ENCODE peak calls at places on chromosomes 5 and 9, in eight cellular contexts. X, H, Q, A, O, P, Z and U are unnamed samples.

GRCh38 chr5:74594172-74595040 is 46.1 kb downstream of the ENC1 start:
- DNase-seq in X (no peak), H (no peak), Q (no peak), A (no peak), O (no peak), P (no peak), Z (no peak), U (no peak)

GRCh38 chr5:138790684-138791083 is 37.5 kb downstream of the CTNNA1 start:
- DNase-seq in X (no peak), H (no peak), Q (no peak), A (no peak), O (no peak), P (peak), Z (no peak), U (no peak)

GRCh38 chr5:75156585-75156984 is 80.1 kb downstream of the ANKRD31 start:
- DNase-seq in X (no peak), H (peak), Q (no peak), A (no peak), O (no peak), P (peak), Z (no peak), U (no peak)

GRCh38 chr9:134252084-134252830 is 74.0 kb upstream of the RXRA start:
- DNase-seq in X (no peak), H (no peak), Q (no peak), A (no peak), O (no peak), P (peak), Z (no peak), U (no peak)

GRCh38 chr9:138025417-138025816 is 147.8 kb downstream of the CACNA1B start:
- DNase-seq in X (no peak), H (no peak), Q (no peak), A (no peak), O (no peak), P (no peak), Z (peak), U (peak)

GRCh38 chr9:93574091-93574899 is 2.1 kb upstream of the PHF2 start:
- DNase-seq in X (no peak), H (no peak), Q (no peak), A (no peak), O (no peak), P (no peak), Z (peak), U (no peak)

GRCh38 chr5:61637566-61637965 is 305.5 kb downstream of the ZSWIM6 start:
- DNase-seq in X (no peak), H (no peak), Q (no peak), A (no peak), O (no peak), P (no peak), Z (no peak), U (no peak)

GRCh38 chr9:112819635-112820496 is 69.3 kb downstream of the SNX30 start:
- DNase-seq in X (peak), H (peak), Q (peak), A (peak), O (peak), P (peak), Z (no peak), U (no peak)

GRCh38 chr9:6644346-6645152 is 980 bp downstream of the GLDC start:
- DNase-seq in X (no peak), H (no peak), Q (no peak), A (no peak), O (no peak), P (no peak), Z (no peak), U (no peak)

GRCh38 chr5:93809430-93809829 is 68.0 kb upstream of the POU5F2 start:
- DNase-seq in X (no peak), H (no peak), Q (no peak), A (no peak), O (no peak), P (no peak), Z (no peak), U (no peak)

GRCh38 chr9:78821126-78821822 is 524.3 kb downstream of the PSAT1 start:
- DNase-seq in X (no peak), H (peak), Q (no peak), A (peak), O (peak), P (peak), Z (no peak), U (no peak)

GRCh38 chr5:176955895-176956294 is 50.7 kb downstream of the UIMC1 start:
- DNase-seq in X (no peak), H (no peak), Q (no peak), A (no peak), O (no peak), P (peak), Z (no peak), U (no peak)

GRCh38 chr5:150284311-150284710 is 5.3 kb downstream of the CAMK2A start:
- DNase-seq in X (no peak), H (no peak), Q (no peak), A (no peak), O (no peak), P (no peak), Z (no peak), U (no peak)

GRCh38 chr5:168651654-168652053 is 72.5 kb upstream of the PANK3 start:
- DNase-seq in X (no peak), H (no peak), Q (peak), A (no peak), O (no peak), P (peak), Z (no peak), U (no peak)

GRCh38 chr5:147046894-147047293 is 168.3 kb upstream of the PPP2R2B start:
- DNase-seq in X (no peak), H (no peak), Q (no peak), A (no peak), O (no peak), P (no peak), Z (no peak), U (no peak)

GRCh38 chr5:173281910-173282309 is 46.3 kb downstream of the STC2 start:
- DNase-seq in X (peak), H (peak), Q (no peak), A (no peak), O (peak), P (no peak), Z (no peak), U (no peak)

GRCh38 chr5:39100851-39101396 is 26.7 kb upstream of the RICTOR start:
- DNase-seq in X (no peak), H (no peak), Q (peak), A (no peak), O (no peak), P (peak), Z (peak), U (no peak)

GRCh38 chr5:55421074-55421529 is 113.3 kb downstream of the MTREX start:
- DNase-seq in X (no peak), H (no peak), Q (no peak), A (no peak), O (no peak), P (peak), Z (no peak), U (no peak)

GRCh38 chr5:130138406-130139060 is 234.3 kb downstream of the CHSY3 start:
- DNase-seq in X (no peak), H (no peak), Q (no peak), A (no peak), O (no peak), P (peak), Z (no peak), U (no peak)

GRCh38 chr5:9654886-9655285 is 24.7 kb upstream of the TAS2R1 start:
- DNase-seq in X (no peak), H (no peak), Q (peak), A (no peak), O (no peak), P (no peak), Z (no peak), U (no peak)

GRCh38 chr5:143135832-143136551 is 267.5 kb downstream of the NR3C1 start:
- DNase-seq in X (no peak), H (no peak), Q (no peak), A (no peak), O (no peak), P (peak), Z (no peak), U (no peak)

GRCh38 chr9:128389395-128390149 is 18.4 kb downstream of the URM1 start:
- DNase-seq in X (no peak), H (no peak), Q (no peak), A (no peak), O (no peak), P (no peak), Z (no peak), U (peak)

GRCh38 chr9:131255731-131256197 is 20.5 kb downstream of the FAM78A start:
- DNase-seq in X (no peak), H (no peak), Q (no peak), A (no peak), O (no peak), P (no peak), Z (no peak), U (no peak)

GRCh38 chr5:134568761-134569725 is 43.6 kb downstream of the JADE2 start:
- DNase-seq in X (peak), H (peak), Q (no peak), A (no peak), O (no peak), P (peak), Z (peak), U (peak)

GRCh38 chr9:91100878-91101450 is 260.8 kb downstream of the AUH start:
- DNase-seq in X (peak), H (no peak), Q (no peak), A (no peak), O (no peak), P (no peak), Z (no peak), U (no peak)

GRCh38 chr9:87259543-87259942 is 238.1 kb upstream of the DAPK1 start:
- DNase-seq in X (no peak), H (no peak), Q (no peak), A (no peak), O (no peak), P (peak), Z (no peak), U (no peak)

GRCh38 chr5:147382776-147383175 is 127.1 kb downstream of the DPYSL3 start:
- DNase-seq in X (no peak), H (peak), Q (no peak), A (no peak), O (no peak), P (peak), Z (no peak), U (no peak)

GRCh38 chr5:55101556-55102276 is 730 bp upstream of the GZMA start:
- DNase-seq in X (no peak), H (no peak), Q (no peak), A (peak), O (no peak), P (no peak), Z (no peak), U (no peak)

GRCh38 chr5:56876325-56876724 is 33.1 kb upstream of the SETD9 start:
- DNase-seq in X (no peak), H (no peak), Q (no peak), A (no peak), O (no peak), P (peak), Z (no peak), U (no peak)

GRCh38 chr5:1975898-1976765 is 93.4 kb upstream of the IRX4 start:
- DNase-seq in X (no peak), H (no peak), Q (no peak), A (no peak), O (no peak), P (no peak), Z (no peak), U (no peak)

GRCh38 chr5:50770441-50770840 is 104.0 kb downstream of the PARP8 start:
- DNase-seq in X (no peak), H (no peak), Q (no peak), A (no peak), O (no peak), P (no peak), Z (no peak), U (no peak)

GRCh38 chr9:32523910-32524309 is 2.1 kb downstream of the RIGI start:
- DNase-seq in X (no peak), H (no peak), Q (no peak), A (no peak), O (no peak), P (no peak), Z (no peak), U (no peak)

GRCh38 chr5:171484460-171484899 is 65.0 kb downstream of the FGF18 start:
- DNase-seq in X (no peak), H (peak), Q (no peak), A (peak), O (peak), P (peak), Z (no peak), U (no peak)

GRCh38 chr5:113213551-113213971 is 221.2 kb downstream of the TSSK1B start:
- DNase-seq in X (no peak), H (no peak), Q (no peak), A (no peak), O (no peak), P (no peak), Z (no peak), U (no peak)

GRCh38 chr5:141245250-141245717 is at the start of gene PCDHB15:
- DNase-seq in X (peak), H (peak), Q (no peak), A (peak), O (peak), P (peak), Z (no peak), U (no peak)

GRCh38 chr9:126127591-126127990 is 199.0 kb upstream of the MVB12B start:
- DNase-seq in X (no peak), H (no peak), Q (no peak), A (no peak), O (no peak), P (no peak), Z (peak), U (no peak)